ENCODE peak calls at places on chromosome 14, in four cellular contexts. M is AG08395, D is endothelial cell, S is lower leg skin. I is an unnamed sample.

GRCh38 chr14:30243805-30244204 is 315.2 kb upstream of the G2E3 start:
- DNase-seq in M (peak), D (no peak), S (no peak), I (peak)

GRCh38 chr14:95915326-95915725 is 38.7 kb downstream of the TUNAR start:
- DNase-seq in M (no peak), D (no peak), S (no peak), I (no peak)

GRCh38 chr14:101010835-101011234 is 107.3 kb upstream of the RTL1 start:
- DNase-seq in M (no peak), D (no peak), S (no peak), I (no peak)

GRCh38 chr14:68284333-68284732 is 464.8 kb downstream of the RAD51B start:
- DNase-seq in M (peak), D (no peak), S (no peak), I (no peak)

GRCh38 chr14:106286697-106287290 is 760.4 kb downstream of the TMEM121 start:
- DNase-seq in M (no peak), D (no peak), S (no peak), I (no peak)

GRCh38 chr14:61586539-61587396 is 108.5 kb upstream of the HIF1A start:
- DNase-seq in M (no peak), D (no peak), S (no peak), I (no peak)

GRCh38 chr14:49982522-49982951 is 89.7 kb downstream of the ARF6 start:
- DNase-seq in M (peak), D (no peak), S (peak), I (peak)

GRCh38 chr14:104125011-104125410 is 13.4 kb upstream of the KIF26A start:
- DNase-seq in M (no peak), D (no peak), S (no peak), I (no peak)

GRCh38 chr14:104726600-104727451 is 2.8 kb downstream of the ADSS1 start:
- DNase-seq in M (no peak), D (peak), S (no peak), I (no peak)

GRCh38 chr14:76034566-76034965 is 49.0 kb downstream of the IFT43 start:
- DNase-seq in M (no peak), D (no peak), S (no peak), I (no peak)

GRCh38 chr14:101875726-101876268 is 88.6 kb upstream of the DYNC1H1 start:
- DNase-seq in M (no peak), D (no peak), S (no peak), I (no peak)

GRCh38 chr14:85310491-85311272 is 219.3 kb upstream of the FLRT2 start:
- DNase-seq in M (no peak), D (no peak), S (no peak), I (no peak)

GRCh38 chr14:102758087-102758486 is 19.2 kb upstream of the TRAF3 start:
- DNase-seq in M (no peak), D (no peak), S (no peak), I (no peak)